ENCODE peak calls at places on chromosomes 11 and 22, in ten cellular contexts. W is ELR; J is stimulated activated CD8-positive, alpha-beta memory T cell treated with anti-CD3 and anti-CD28 coated beads, Interleukin-2, amount 100 ng/mL, for 48 hours; C is NCI-H748 treated with DMSO at 0.1 percent for 48 hours; D is pulmonary artery endothelial cell; T is GM12891; Q is NCI-H1694; H is CD8-positive, alpha-beta T cell; X is CD4-positive, alpha-beta memory T cell; Y is HEK293T. A is an unnamed sample.

GRCh38 chr11:62104816-62105610 is 18.8 kb upstream of the INCENP start:
- DNase-seq in X (peak; percentile 9), Y (no peak), J (no peak), Q (no peak), W (peak; percentile 38), H (no peak), D (peak; percentile 60), C (no peak), T (no peak), A (no peak)

GRCh38 chr11:132888226-132888625 is 644.1 kb downstream of the OPCML start:
- DNase-seq in T (no peak), H (no peak), W (peak; percentile 84), D (no peak), Q (no peak), Y (no peak), J (no peak), X (no peak), C (no peak), A (no peak)

GRCh38 chr11:8342821-8343681 is 79.4 kb upstream of the LMO1 start:
- DNase-seq in W (no peak), J (no peak), T (no peak), D (no peak), C (no peak), X (peak; percentile 2), Q (no peak), H (no peak), Y (no peak), A (no peak)

GRCh38 chr22:43263645-43264514 is 76.9 kb upstream of the TTLL12 start:
- DNase-seq in Q (peak; percentile 51), J (peak; percentile 74), W (peak; percentile 73), X (peak; percentile 83), Y (peak; percentile 68), T (peak; percentile 77), D (peak; percentile 91), C (peak; percentile 63), H (peak; percentile 92), A (peak; percentile 90)

GRCh38 chr11:15972838-15973237 is 383.5 kb downstream of the SOX6 start:
- DNase-seq in H (no peak), W (no peak), T (no peak), C (peak; percentile 13), Q (no peak), J (no peak), D (no peak), Y (no peak), X (no peak), A (no peak)

GRCh38 chr11:4025248-4025956 is 69.2 kb upstream of the RRM1 start:
- DNase-seq in J (no peak), H (no peak), Q (no peak), T (no peak), C (no peak), D (peak; percentile 84), Y (no peak), X (no peak), W (no peak), A (no peak)

GRCh38 chr22:44354288-44354687 is 41.5 kb upstream of the SHISAL1 start:
- DNase-seq in T (no peak), J (no peak), Y (no peak), X (no peak), D (no peak), W (no peak), H (no peak), C (no peak), Q (no peak), A (no peak)

GRCh38 chr11:34358666-34359547 is 1.1 kb upstream of the ABTB2 start:
- DNase-seq in H (peak; percentile 71), D (peak; percentile 30), Y (peak; percentile 54), W (peak; percentile 87), T (peak; percentile 34), Q (peak; percentile 57), C (peak; percentile 42), J (peak; percentile 35), X (peak; percentile 78), A (peak; percentile 89)

GRCh38 chr11:95991545-95991944 is 67.6 kb upstream of the MTMR2 start:
- DNase-seq in C (no peak), X (no peak), J (no peak), T (no peak), Y (no peak), D (no peak), Q (no peak), W (no peak), H (no peak), A (no peak)

GRCh38 chr11:30753994-30754393 is 167.8 kb upstream of the MPPED2 start:
- DNase-seq in H (no peak), Q (no peak), D (no peak), X (no peak), Y (no peak), W (no peak), T (no peak), J (no peak), C (no peak), A (no peak)

GRCh38 chr11:134244593-134244992 is 8.6 kb downstream of the THYN1 start:
- DNase-seq in J (no peak), Y (peak; percentile 50), H (peak; percentile 30), X (peak; percentile 19), C (no peak), D (no peak), T (peak; percentile 51), Q (no peak), W (peak; percentile 42), A (no peak)

GRCh38 chr11:47278769-47279168 is 8.8 kb downstream of the MADD start:
- DNase-seq in W (no peak), J (no peak), T (no peak), D (no peak), Y (no peak), H (no peak), C (no peak), Q (no peak), X (no peak), A (no peak)

GRCh38 chr22:19715286-19715939 is 1.1 kb downstream of the SEPTIN5 start:
- DNase-seq in W (no peak), T (no peak), H (no peak), Q (no peak), J (no peak), Y (no peak), C (no peak), D (no peak), X (no peak), A (no peak)

GRCh38 chr11:79321282-79321681 is 119.5 kb downstream of the TENM4 start:
- DNase-seq in Q (no peak), Y (no peak), D (no peak), X (no peak), H (no peak), W (no peak), C (no peak), T (no peak), J (no peak), A (no peak)

GRCh38 chr11:43835104-43835503 is 45.5 kb upstream of the ALKBH3 start:
- DNase-seq in Q (no peak), D (no peak), C (peak; percentile 48), X (no peak), T (no peak), W (no peak), H (no peak), Y (no peak), J (no peak), A (no peak)

GRCh38 chr22:27372364-27372763 is 429.2 kb downstream of the MN1 start:
- DNase-seq in Y (no peak), X (no peak), C (no peak), J (no peak), T (no peak), D (no peak), W (no peak), Q (no peak), H (no peak), A (no peak)

GRCh38 chr22:26318975-26319374 is 110.1 kb upstream of the ASPHD2 start:
- DNase-seq in W (peak; percentile 76), Q (peak; percentile 7), J (no peak), H (no peak), D (no peak), T (no peak), Y (no peak), X (no peak), C (no peak), A (no peak)

GRCh38 chr11:70399681-70400112 is 1.4 kb downstream of the CTTN start:
- DNase-seq in J (no peak), X (no peak), C (no peak), D (peak; percentile 81), H (no peak), T (no peak), Y (peak; percentile 48), W (peak; percentile 97), Q (no peak), A (no peak)

GRCh38 chr11:1564535-1565172 is 7.4 kb downstream of the DUSP8 start:
- DNase-seq in X (no peak), J (no peak), C (no peak), T (peak; percentile 75), H (peak; percentile 31), Q (peak; percentile 31), Y (peak; percentile 86), D (no peak), W (peak; percentile 83), A (no peak)

GRCh38 chr11:44574620-44575287 is 9.3 kb downstream of the CD82 start:
- DNase-seq in C (no peak), D (no peak), X (peak; percentile 51), T (no peak), J (no peak), W (peak; percentile 91), Y (no peak), H (no peak), Q (no peak), A (peak; percentile 74)

GRCh38 chr22:27336151-27337090 is 465.1 kb downstream of the MN1 start:
- DNase-seq in D (no peak), X (no peak), Q (no peak), C (no peak), J (no peak), Y (no peak), T (no peak), H (no peak), W (no peak), A (no peak)

GRCh38 chr11:61126266-61126665 is 24.0 kb downstream of the CD5 start:
- DNase-seq in X (no peak), T (no peak), D (no peak), Y (no peak), W (no peak), J (no peak), C (no peak), H (no peak), Q (no peak), A (no peak)

GRCh38 chr11:19614370-19614936 is 98.2 kb upstream of the NAV2 start:
- DNase-seq in Q (no peak), T (no peak), W (peak; percentile 31), X (no peak), Y (no peak), D (no peak), C (no peak), H (no peak), J (no peak), A (no peak)

GRCh38 chr11:114270531-114271270 is 25.5 kb upstream of the NNMT start:
- DNase-seq in Q (no peak), Y (no peak), H (no peak), X (no peak), W (no peak), D (no peak), J (no peak), C (no peak), T (no peak), A (no peak)

GRCh38 chr22:26722159-26722558 is 64.8 kb downstream of the MIAT start:
- DNase-seq in Y (no peak), X (no peak), D (no peak), H (no peak), T (no peak), W (peak; percentile 78), Q (no peak), J (no peak), C (no peak), A (no peak)

GRCh38 chr22:30948930-30949342 is 19.6 kb downstream of the MORC2 start:
- DNase-seq in C (no peak), J (no peak), W (peak; percentile 13), T (no peak), Y (peak; percentile 23), D (no peak), H (no peak), Q (no peak), X (no peak), A (no peak)

GRCh38 chr22:23696326-23696851 is 5.6 kb downstream of the RGL4 start:
- DNase-seq in D (no peak), T (peak; percentile 75), X (peak; percentile 88), Y (no peak), C (no peak), J (peak; percentile 49), Q (no peak), H (peak; percentile 88), W (no peak), A (peak; percentile 86)

GRCh38 chr11:125498521-125498920 is 2.5 kb upstream of the FEZ1 start:
- DNase-seq in W (no peak), J (no peak), H (no peak), D (no peak), T (no peak), X (no peak), Y (no peak), C (no peak), Q (no peak), A (no peak)